ENCODE peak calls at places on chromosomes 1 and 21, in eight cellular contexts. One of them, this sample, is unnamed.

GRCh38 chr1:168709896-168710305 is 19.1 kb downstream of the DPT start:
- DNase-seq in esophagus muscularis mucosa: no peak
- DNase-seq in sciatic nerve: no peak
- DNase-seq in CD8-positive, alpha-beta T cell: no peak
- DNase-seq in NCI-H510A: no peak
- DNase-seq in left colon: no peak
- DNase-seq in T47D: peak
- DNase-seq in EH: peak
- DNase-seq in this sample: no peak

GRCh38 chr21:41878831-41879189 is 334 bp downstream of the PRDM15 start:
- DNase-seq in esophagus muscularis mucosa: no peak
- DNase-seq in sciatic nerve: peak
- DNase-seq in CD8-positive, alpha-beta T cell: peak
- DNase-seq in NCI-H510A: peak
- DNase-seq in left colon: peak
- DNase-seq in T47D: peak
- DNase-seq in EH: peak
- DNase-seq in this sample: peak

GRCh38 chr1:10400013-10400412 is 1.1 kb downstream of the PGD start:
- DNase-seq in esophagus muscularis mucosa: no peak
- DNase-seq in sciatic nerve: no peak
- DNase-seq in CD8-positive, alpha-beta T cell: no peak
- DNase-seq in NCI-H510A: no peak
- DNase-seq in left colon: no peak
- DNase-seq in T47D: no peak
- DNase-seq in EH: no peak
- DNase-seq in this sample: no peak

GRCh38 chr1:14794136-14794768 is 195.8 kb downstream of the KAZN start:
- DNase-seq in esophagus muscularis mucosa: no peak
- DNase-seq in sciatic nerve: no peak
- DNase-seq in CD8-positive, alpha-beta T cell: no peak
- DNase-seq in NCI-H510A: no peak
- DNase-seq in left colon: no peak
- DNase-seq in T47D: no peak
- DNase-seq in EH: no peak
- DNase-seq in this sample: no peak

GRCh38 chr1:229685149-229685548 is 59.1 kb downstream of the URB2 start:
- DNase-seq in esophagus muscularis mucosa: no peak
- DNase-seq in sciatic nerve: no peak
- DNase-seq in CD8-positive, alpha-beta T cell: no peak
- DNase-seq in NCI-H510A: no peak
- DNase-seq in left colon: no peak
- DNase-seq in T47D: no peak
- DNase-seq in EH: no peak
- DNase-seq in this sample: no peak

GRCh38 chr1:190169311-190170067 is 308.2 kb downstream of the BRINP3 start:
- DNase-seq in esophagus muscularis mucosa: no peak
- DNase-seq in sciatic nerve: no peak
- DNase-seq in CD8-positive, alpha-beta T cell: no peak
- DNase-seq in NCI-H510A: no peak
- DNase-seq in left colon: no peak
- DNase-seq in T47D: peak
- DNase-seq in EH: no peak
- DNase-seq in this sample: no peak

GRCh38 chr1:6509603-6510291 is 18.3 kb upstream of the PLEKHG5 start:
- DNase-seq in esophagus muscularis mucosa: no peak
- DNase-seq in sciatic nerve: no peak
- DNase-seq in CD8-positive, alpha-beta T cell: no peak
- DNase-seq in NCI-H510A: no peak
- DNase-seq in left colon: no peak
- DNase-seq in T47D: no peak
- DNase-seq in EH: no peak
- DNase-seq in this sample: no peak

GRCh38 chr21:45320261-45320990 is 32.7 kb upstream of the POFUT2 start:
- DNase-seq in esophagus muscularis mucosa: no peak
- DNase-seq in sciatic nerve: peak
- DNase-seq in CD8-positive, alpha-beta T cell: no peak
- DNase-seq in NCI-H510A: no peak
- DNase-seq in left colon: no peak
- DNase-seq in T47D: no peak
- DNase-seq in EH: no peak
- DNase-seq in this sample: no peak

GRCh38 chr1:82449671-82450070 is 648.9 kb downstream of the ADGRL2 start:
- DNase-seq in esophagus muscularis mucosa: no peak
- DNase-seq in sciatic nerve: no peak
- DNase-seq in CD8-positive, alpha-beta T cell: no peak
- DNase-seq in NCI-H510A: no peak
- DNase-seq in left colon: no peak
- DNase-seq in T47D: no peak
- DNase-seq in EH: peak
- DNase-seq in this sample: no peak